ENCODE peak calls at places on chromosome 16, in six cellular contexts. P is uterus, I is foreskin fibroblast, J is spleen, N is A549, L is fibroblast of mammary gland. K is an unnamed sample.

GRCh38 chr16:25691519-25692091 is at the start of gene HS3ST4:
- DNase-seq in P (no peak), I (no peak), J (no peak), N (no peak), L (no peak), K (no peak)

GRCh38 chr16:17777461-17777863 is 306.7 kb upstream of the XYLT1 start:
- DNase-seq in P (no peak), I (no peak), J (no peak), N (no peak), L (peak; percentile 71), K (no peak)

GRCh38 chr16:27083861-27084261 is 17.1 kb downstream of the C16orf82 start:
- DNase-seq in P (no peak), I (no peak), J (peak; percentile 47), N (no peak), L (no peak), K (no peak)

GRCh38 chr16:77679901-77680300 is 42.4 kb upstream of the NUDT7 start:
- DNase-seq in P (no peak), I (no peak), J (no peak), N (peak; percentile 14), L (peak; percentile 28), K (no peak)

GRCh38 chr16:73315645-73316044 is 267.7 kb upstream of the ZFHX3 start:
- DNase-seq in P (no peak), I (no peak), J (no peak), N (no peak), L (no peak), K (no peak)

GRCh38 chr16:76194621-76195015 is 82.6 kb upstream of the CNTNAP4 start:
- DNase-seq in P (no peak), I (no peak), J (no peak), N (no peak), L (peak; percentile 89), K (no peak)

GRCh38 chr16:57745768-57746167 is 10.2 kb downstream of the KATNB1 start:
- DNase-seq in P (no peak), I (no peak), J (no peak), N (no peak), L (no peak), K (no peak)

GRCh38 chr16:10965440-10966039 is 21.2 kb downstream of the CLEC16A start:
- DNase-seq in P (no peak), I (no peak), J (no peak), N (no peak), L (no peak), K (no peak)

GRCh38 chr16:46839986-46840443 is 9.0 kb upstream of the C16orf87 start:
- DNase-seq in P (no peak), I (no peak), J (no peak), N (no peak), L (no peak), K (no peak)

GRCh38 chr16:26644912-26645543 is 421.7 kb upstream of the C16orf82 start:
- DNase-seq in P (no peak), I (no peak), J (no peak), N (no peak), L (no peak), K (peak; percentile 38)

GRCh38 chr16:83458612-83459011 is 349.2 kb upstream of the HSBP1 start:
- DNase-seq in P (no peak), I (peak; percentile 23), J (no peak), N (no peak), L (peak; percentile 51), K (no peak)

GRCh38 chr16:77991701-77992100 is 30.6 kb upstream of the CLEC3A start:
- DNase-seq in P (no peak), I (no peak), J (no peak), N (no peak), L (no peak), K (no peak)

GRCh38 chr16:14378684-14379467 is 251.2 kb downstream of the PARN start:
- DNase-seq in P (no peak), I (peak; percentile 70), J (no peak), N (peak; percentile 38), L (peak; percentile 92), K (no peak)

GRCh38 chr16:74936902-74937560 is 47.9 kb downstream of the WDR59 start:
- DNase-seq in P (no peak), I (peak; percentile 68), J (no peak), N (peak; percentile 15), L (peak; percentile 99), K (no peak)

GRCh38 chr16:84144859-84145639 is at the start of the genes DNAAF1 and HSDL1:
- DNase-seq in P (peak; percentile 86), I (peak; percentile 77), J (peak; percentile 98), N (peak; percentile 83), L (peak; percentile 72), K (peak; percentile 90)

GRCh38 chr16:11025120-11025531 is 80.8 kb downstream of the CLEC16A start:
- DNase-seq in P (no peak), I (no peak), J (no peak), N (no peak), L (no peak), K (no peak)

GRCh38 chr16:57826706-57827625 is 24.7 kb upstream of the KIFC3 start:
- DNase-seq in P (no peak), I (no peak), J (peak; percentile 32), N (no peak), L (no peak), K (no peak)

GRCh38 chr16:4291699-4292098 is 18.9 kb upstream of the TFAP4 start:
- DNase-seq in P (no peak), I (no peak), J (no peak), N (no peak), L (no peak), K (no peak)

GRCh38 chr16:4288148-4288921 is 15.5 kb upstream of the TFAP4 start:
- DNase-seq in P (peak; percentile 79), I (peak; percentile 54), J (peak; percentile 94), N (peak; percentile 74), L (peak; percentile 75), K (peak; percentile 81)

GRCh38 chr16:4293181-4293716 is 20.4 kb upstream of the TFAP4 start:
- DNase-seq in P (no peak), I (no peak), J (no peak), N (no peak), L (no peak), K (no peak)

GRCh38 chr16:4293822-4294457 is 21.1 kb upstream of the TFAP4 start:
- DNase-seq in P (peak; percentile 57), I (peak; percentile 77), J (no peak), N (peak; percentile 70), L (peak; percentile 76), K (peak; percentile 67)

DNA sequence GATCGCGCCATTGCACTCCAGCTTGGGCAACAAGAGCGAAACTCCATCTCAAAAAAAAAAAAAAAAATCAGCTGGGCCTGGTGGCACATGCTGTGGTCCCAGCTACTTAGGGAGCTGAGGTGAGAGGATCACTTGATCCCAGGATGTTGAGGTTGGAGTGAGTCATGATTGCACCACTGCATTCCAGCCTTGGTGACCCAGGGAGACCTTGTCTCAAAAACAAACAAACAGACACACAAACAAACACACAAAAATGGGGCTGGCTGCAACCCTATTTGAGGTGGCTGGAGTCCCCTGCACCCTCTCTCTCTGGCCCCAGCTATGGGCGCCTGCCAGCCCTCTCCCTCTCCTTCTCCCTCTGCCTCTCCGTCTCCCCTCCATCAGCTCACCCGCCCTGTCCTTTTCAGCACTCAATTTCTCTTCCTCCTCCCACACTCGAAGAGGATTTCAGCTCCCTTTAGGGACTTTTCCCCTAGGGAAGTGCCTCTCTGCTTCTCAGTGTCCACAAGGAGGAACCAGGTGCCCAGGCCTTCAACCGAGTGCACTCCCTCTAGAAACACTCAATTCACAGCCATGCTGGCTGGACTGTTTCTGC is 17.5 kb upstream of the TFAP4 start:
- DNase-seq in P (no peak), I (peak; percentile 73), J (no peak), N (peak; percentile 95), L (peak; percentile 86), K (no peak)
- TF ChIP-seq CTCF in P (no peak), I (peak; percentile 48), J (no peak), N (no peak), L (no peak), K (no peak)

GRCh38 chr16:87371261-87371866 is 12.2 kb downstream of the FBXO31 start:
- DNase-seq in P (peak; percentile 43), I (no peak), J (peak; percentile 62), N (no peak), L (no peak), K (no peak)

GRCh38 chr16:87372305-87372704 is 11.3 kb downstream of the FBXO31 start:
- DNase-seq in P (no peak), I (no peak), J (peak; percentile 9), N (no peak), L (no peak), K (no peak)

GRCh38 chr16:87374313-87374712 is 9.3 kb downstream of the FBXO31 start:
- DNase-seq in P (no peak), I (no peak), J (peak; percentile 32), N (no peak), L (no peak), K (no peak)

GRCh38 chr16:87376660-87377059 is 6.9 kb downstream of the FBXO31 start:
- DNase-seq in P (no peak), I (no peak), J (peak; percentile 24), N (no peak), L (no peak), K (no peak)

GRCh38 chr16:87375426-87376135 is 8.0 kb downstream of the FBXO31 start:
- DNase-seq in P (no peak), I (peak; percentile 34), J (peak; percentile 25), N (no peak), L (peak; percentile 41), K (no peak)
- H3K4me3 ChIP-seq in P (no peak overlapping the region), I (no peak overlapping the region), J (no peak overlapping the region), N (no peak overlapping the region), L (no peak overlapping the region), K (no peak overlapping the region)

GRCh38 chr16:1180772-1181714 is 28.1 kb downstream of the CACNA1H start:
- DNase-seq in P (peak; percentile 52), I (no peak), J (no peak), N (no peak), L (no peak), K (no peak)
- TF ChIP-seq CTCF in P (no peak), I (no peak), J (no peak), N (peak; percentile 59), L (no peak), K (no peak)

DNA sequence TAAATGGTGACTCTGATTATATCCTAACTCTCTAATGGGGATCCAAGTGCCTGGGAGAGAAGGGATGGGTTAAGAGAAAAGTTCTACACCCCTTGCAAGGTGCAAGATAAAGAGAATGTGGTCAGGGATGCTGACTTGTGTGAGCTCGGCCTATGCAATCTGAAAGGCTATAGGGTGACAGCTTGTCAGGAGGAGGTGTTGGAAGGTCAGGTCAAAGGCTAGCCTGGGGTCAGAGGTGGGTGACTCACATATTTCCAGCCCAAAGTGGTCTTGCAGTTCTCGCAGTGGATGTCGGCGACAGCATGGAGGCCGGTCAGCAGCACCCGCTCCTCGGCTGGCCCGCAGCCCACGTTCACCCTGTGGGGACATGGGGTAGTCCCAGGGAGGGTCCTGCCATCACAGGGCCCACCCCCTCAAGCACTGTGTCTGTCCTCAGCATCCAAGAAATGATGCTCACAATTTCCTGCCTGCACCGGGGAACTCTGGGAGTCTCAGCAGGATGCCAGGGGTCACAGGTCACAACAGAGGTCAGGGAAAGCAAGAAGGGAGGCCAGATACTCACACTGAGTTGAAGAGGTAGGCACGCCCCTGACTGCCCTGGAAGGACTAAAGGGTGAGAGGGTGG is 1.4 kb downstream of the YPEL3 start:
- DNase-seq in P (peak; percentile 55), I (no peak), J (peak; percentile 84), N (no peak), L (no peak), K (no peak)
- H3K4me3 ChIP-seq in P (peak overlapping the region; percentile 80), I (peak overlapping the region; percentile 75), J (peak overlapping the region; percentile 39), N (no peak overlapping the region), L (no peak overlapping the region), K (peak overlapping the region; percentile 68)